ENCODE peak calls at places on chromosomes 12 and 14, in five cellular contexts. O is skeletal muscle cell; D is ELR; C is stimulated activated CD8-positive, alpha-beta memory T cell treated with anti-CD3 and anti-CD28 coated beads, Interleukin-15, amount 100 ng/mL, for 24 hours; K is cardiac fibroblast. Z is an unnamed sample.

GRCh38 chr14:67623114-67623513 is 3.4 kb downstream of the ARG2 start:
- DNase-seq in O (no peak), D (peak), C (no peak), K (peak), Z (no peak)

GRCh38 chr12:54378791-54379400 is 5.6 kb downstream of the ZNF385A start:
- DNase-seq in O (no peak), D (peak), C (no peak), K (peak), Z (no peak)

GRCh38 chr14:51507556-51508511 is 143.9 kb upstream of the FRMD6 start:
- DNase-seq in O (peak), D (no peak), C (no peak), K (peak), Z (peak)

GRCh38 chr12:108386704-108387360 is 47.7 kb upstream of the CMKLR1 start:
- DNase-seq in O (no peak), D (no peak), C (no peak), K (no peak), Z (no peak)

GRCh38 chr12:15005064-15005463 is 32.2 kb downstream of the PDE6H start:
- DNase-seq in O (no peak), D (no peak), C (no peak), K (no peak), Z (no peak)

GRCh38 chr12:67701121-67701520 is 52.6 kb downstream of the DYRK2 start:
- DNase-seq in O (no peak), D (peak), C (no peak), K (peak), Z (no peak)

GRCh38 chr14:78356406-78356805 is 186.2 kb downstream of the NRXN3 start:
- DNase-seq in O (no peak), D (no peak), C (no peak), K (no peak), Z (no peak)

GRCh38 chr12:6425588-6426531 is 18.9 kb upstream of the CD27 start:
- DNase-seq in O (no peak), D (no peak), C (no peak), K (no peak), Z (no peak)

GRCh38 chr14:64612021-64612380 is 62.2 kb downstream of the PPP1R36 start:
- DNase-seq in O (no peak), D (peak), C (no peak), K (peak), Z (peak)

GRCh38 chr12:30154996-30155730 is 371.4 kb upstream of the TMTC1 start:
- DNase-seq in O (peak), D (no peak), C (no peak), K (peak), Z (no peak)

GRCh38 chr14:69475194-69475818 is 9.2 kb upstream of the PLEKHD1 start:
- DNase-seq in O (no peak), D (peak), C (no peak), K (peak), Z (no peak)

GRCh38 chr14:68807987-68808386 is 15.1 kb upstream of the ZFP36L1 start:
- DNase-seq in O (no peak), D (no peak), C (no peak), K (no peak), Z (no peak)

GRCh38 chr14:53152909-53153701 is at the start of gene DDHD1:
- DNase-seq in O (no peak), D (peak), C (peak), K (peak), Z (no peak)

GRCh38 chr12:62983594-62983993 is 48.6 kb upstream of the PPM1H start:
- DNase-seq in O (no peak), D (peak), C (no peak), K (peak), Z (no peak)

GRCh38 chr14:24430682-24431568 is 1.2 kb downstream of the KHNYN start:
- DNase-seq in O (peak), D (peak), C (no peak), K (peak), Z (no peak)

GRCh38 chr12:46858368-46858767 is 32.6 kb upstream of the SLC38A4 start:
- DNase-seq in O (no peak), D (peak), C (no peak), K (peak), Z (no peak)

GRCh38 chr14:20454359-20454644 is 310 bp downstream of the OSGEP start:
- DNase-seq in O (peak), D (peak), C (no peak), K (no peak), Z (no peak)

GRCh38 chr14:96037891-96038557 is 1.1 kb upstream of the C14orf132 start:
- DNase-seq in O (no peak), D (peak), C (no peak), K (peak), Z (no peak)

GRCh38 chr14:51750542-51750941 is 98.8 kb downstream of the FRMD6 start:
- DNase-seq in O (no peak), D (no peak), C (no peak), K (no peak), Z (no peak)

GRCh38 chr12:50650285-50650684 is 113.6 kb upstream of the ATF1 start:
- DNase-seq in O (no peak), D (no peak), C (no peak), K (no peak), Z (no peak)

Z was measured in AG04449.